ENCODE peak calls at places on chromosomes 13 and 19, in seven cellular contexts. One of them, this sample, is unnamed.

GRCh38 chr13:38582133-38582532 is 104.7 kb upstream of the FREM2 start:
- DNase-seq in A549: peak
- DNase-seq in right cardiac atrium: no peak
- DNase-seq in GM23338: peak
- DNase-seq in ascending aorta: no peak
- DNase-seq in PC-9: peak
- DNase-seq in naive thymus-derived CD4-positive, alpha-beta T cell: no peak
- DNase-seq in this sample: no peak

GRCh38 chr19:49712397-49712859 is 21.5 kb downstream of the CPT1C start:
- DNase-seq in A549: peak
- DNase-seq in right cardiac atrium: peak
- DNase-seq in GM23338: peak
- DNase-seq in ascending aorta: no peak
- DNase-seq in PC-9: peak
- DNase-seq in naive thymus-derived CD4-positive, alpha-beta T cell: no peak
- DNase-seq in this sample: no peak

GRCh38 chr13:47672982-47673670 is 327.9 kb downstream of the SUCLA2 start:
- DNase-seq in A549: no peak
- DNase-seq in right cardiac atrium: peak
- DNase-seq in GM23338: no peak
- DNase-seq in ascending aorta: no peak
- DNase-seq in PC-9: no peak
- DNase-seq in naive thymus-derived CD4-positive, alpha-beta T cell: no peak
- DNase-seq in this sample: no peak

GRCh38 chr13:74895042-74895811 is 586.7 kb downstream of the TBC1D4 start:
- DNase-seq in A549: no peak
- DNase-seq in right cardiac atrium: no peak
- DNase-seq in GM23338: no peak
- DNase-seq in ascending aorta: no peak
- DNase-seq in PC-9: no peak
- DNase-seq in naive thymus-derived CD4-positive, alpha-beta T cell: no peak
- DNase-seq in this sample: no peak

GRCh38 chr19:53868091-53868891 is 608 bp downstream of the MYADM start:
- DNase-seq in A549: peak
- DNase-seq in right cardiac atrium: peak
- DNase-seq in GM23338: peak
- DNase-seq in ascending aorta: no peak
- DNase-seq in PC-9: peak
- DNase-seq in naive thymus-derived CD4-positive, alpha-beta T cell: peak
- DNase-seq in this sample: no peak

GRCh38 chr19:14616310-14616870 is 33.5 kb downstream of the CLEC17A start:
- DNase-seq in A549: no peak
- DNase-seq in right cardiac atrium: no peak
- DNase-seq in GM23338: no peak
- DNase-seq in ascending aorta: no peak
- DNase-seq in PC-9: no peak
- DNase-seq in naive thymus-derived CD4-positive, alpha-beta T cell: no peak
- DNase-seq in this sample: no peak

GRCh38 chr13:105037064-105037463 is 1498.4 kb downstream of the EFNB2 start:
- DNase-seq in A549: no peak
- DNase-seq in right cardiac atrium: no peak
- DNase-seq in GM23338: no peak
- DNase-seq in ascending aorta: no peak
- DNase-seq in PC-9: no peak
- DNase-seq in naive thymus-derived CD4-positive, alpha-beta T cell: no peak
- DNase-seq in this sample: no peak

GRCh38 chr13:48783831-48784230 is 130.1 kb downstream of the CYSLTR2 start:
- DNase-seq in A549: no peak
- DNase-seq in right cardiac atrium: no peak
- DNase-seq in GM23338: no peak
- DNase-seq in ascending aorta: no peak
- DNase-seq in PC-9: no peak
- DNase-seq in naive thymus-derived CD4-positive, alpha-beta T cell: no peak
- DNase-seq in this sample: no peak

GRCh38 chr19:28358604-28359003 is 854.3 kb downstream of the UQCRFS1 start:
- DNase-seq in A549: no peak
- DNase-seq in right cardiac atrium: no peak
- DNase-seq in GM23338: peak
- DNase-seq in ascending aorta: no peak
- DNase-seq in PC-9: no peak
- DNase-seq in naive thymus-derived CD4-positive, alpha-beta T cell: no peak
- DNase-seq in this sample: no peak

GRCh38 chr19:4988770-4989251 is 19.9 kb downstream of the KDM4B start:
- DNase-seq in A549: no peak
- DNase-seq in right cardiac atrium: peak
- DNase-seq in GM23338: no peak
- DNase-seq in ascending aorta: peak
- DNase-seq in PC-9: no peak
- DNase-seq in naive thymus-derived CD4-positive, alpha-beta T cell: no peak
- DNase-seq in this sample: no peak

GRCh38 chr19:423691-424466 is 14.9 kb upstream of the C2CD4C start:
- DNase-seq in A549: no peak
- DNase-seq in right cardiac atrium: no peak
- DNase-seq in GM23338: no peak
- DNase-seq in ascending aorta: no peak
- DNase-seq in PC-9: no peak
- DNase-seq in naive thymus-derived CD4-positive, alpha-beta T cell: no peak
- DNase-seq in this sample: no peak

GRCh38 chr13:101919541-101920306 is 467.2 kb downstream of the ITGBL1 start:
- DNase-seq in A549: no peak
- DNase-seq in right cardiac atrium: peak
- DNase-seq in GM23338: peak
- DNase-seq in ascending aorta: no peak
- DNase-seq in PC-9: no peak
- DNase-seq in naive thymus-derived CD4-positive, alpha-beta T cell: no peak
- DNase-seq in this sample: no peak

GRCh38 chr19:31054430-31054829 is 294.8 kb downstream of the TSHZ3 start:
- DNase-seq in A549: peak
- DNase-seq in right cardiac atrium: no peak
- DNase-seq in GM23338: peak
- DNase-seq in ascending aorta: no peak
- DNase-seq in PC-9: no peak
- DNase-seq in naive thymus-derived CD4-positive, alpha-beta T cell: no peak
- DNase-seq in this sample: peak

GRCh38 chr13:92622905-92623304 is 603.7 kb upstream of the GPC6 start:
- DNase-seq in A549: no peak
- DNase-seq in right cardiac atrium: no peak
- DNase-seq in GM23338: no peak
- DNase-seq in ascending aorta: no peak
- DNase-seq in PC-9: no peak
- DNase-seq in naive thymus-derived CD4-positive, alpha-beta T cell: no peak
- DNase-seq in this sample: no peak

GRCh38 chr19:50745221-50745620 is 22.1 kb downstream of the CLEC11A start:
- DNase-seq in A549: no peak
- DNase-seq in right cardiac atrium: no peak
- DNase-seq in GM23338: no peak
- DNase-seq in ascending aorta: no peak
- DNase-seq in PC-9: no peak
- DNase-seq in naive thymus-derived CD4-positive, alpha-beta T cell: no peak
- DNase-seq in this sample: no peak

GRCh38 chr13:99303863-99304521 is 3.2 kb downstream of the GPR183 start:
- DNase-seq in A549: no peak
- DNase-seq in right cardiac atrium: no peak
- DNase-seq in GM23338: no peak
- DNase-seq in ascending aorta: no peak
- DNase-seq in PC-9: no peak
- DNase-seq in naive thymus-derived CD4-positive, alpha-beta T cell: peak
- DNase-seq in this sample: no peak

GRCh38 chr19:57888494-57889231 is at the start of gene ZNF814:
- DNase-seq in A549: peak
- DNase-seq in right cardiac atrium: peak
- DNase-seq in GM23338: peak
- DNase-seq in ascending aorta: peak
- DNase-seq in PC-9: peak
- DNase-seq in naive thymus-derived CD4-positive, alpha-beta T cell: peak
- DNase-seq in this sample: no peak
- H3K27ac ChIP-seq in A549: no peak
- H3K27ac ChIP-seq in right cardiac atrium: peak
- H3K27ac ChIP-seq in GM23338: peak
- H3K27ac ChIP-seq in ascending aorta: no peak
- H3K27ac ChIP-seq in PC-9: no peak
- H3K27ac ChIP-seq in naive thymus-derived CD4-positive, alpha-beta T cell: peak
- H3K27ac ChIP-seq in this sample: peak

DNA sequence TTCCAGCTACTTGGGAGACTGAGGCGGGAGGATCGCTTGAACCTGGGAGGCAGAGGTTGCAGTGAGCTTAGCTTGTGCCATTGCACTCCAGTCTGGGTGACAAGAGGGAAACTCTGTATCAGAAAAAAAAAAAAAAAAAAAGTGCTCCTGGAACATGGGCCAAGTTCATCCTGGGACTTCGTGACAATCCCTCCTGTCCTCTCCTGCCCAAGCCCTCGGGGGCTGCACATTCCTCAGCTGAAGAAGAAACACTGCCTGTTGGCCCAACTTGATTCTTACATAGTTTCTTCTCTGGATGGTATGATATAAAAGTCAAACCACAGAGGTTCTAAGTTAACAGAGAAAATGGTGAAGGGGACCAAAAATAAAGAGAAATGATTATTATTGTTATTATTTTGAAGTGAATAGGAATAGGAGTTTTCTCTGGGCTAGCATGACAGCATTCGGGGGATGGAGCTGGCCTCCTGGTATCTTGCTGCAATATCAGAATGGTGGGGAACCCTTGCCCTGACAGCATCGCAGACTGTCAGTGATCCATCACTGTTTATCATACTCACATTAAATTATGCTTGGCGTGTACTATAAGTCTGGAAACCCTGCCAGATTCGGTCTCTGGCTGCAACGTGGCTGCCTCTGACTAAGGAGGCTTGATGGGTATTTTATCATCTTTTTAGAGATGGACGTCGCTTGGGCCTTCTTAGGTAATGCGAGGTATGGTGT is 113.7 kb upstream of the OXGR1 start:
- DNase-seq in A549: no peak
- DNase-seq in right cardiac atrium: no peak
- DNase-seq in GM23338: no peak
- DNase-seq in ascending aorta: no peak
- DNase-seq in PC-9: no peak
- DNase-seq in naive thymus-derived CD4-positive, alpha-beta T cell: no peak
- DNase-seq in this sample: no peak
- H3K27ac ChIP-seq in A549: no peak
- H3K27ac ChIP-seq in right cardiac atrium: no peak
- H3K27ac ChIP-seq in GM23338: no peak
- H3K27ac ChIP-seq in ascending aorta: peak
- H3K27ac ChIP-seq in PC-9: no peak
- H3K27ac ChIP-seq in naive thymus-derived CD4-positive, alpha-beta T cell: no peak
- H3K27ac ChIP-seq in this sample: no peak

GRCh38 chr19:47503130-47503822 is 11.6 kb downstream of the NAPA start:
- DNase-seq in A549: no peak
- DNase-seq in right cardiac atrium: no peak
- DNase-seq in GM23338: no peak
- DNase-seq in ascending aorta: no peak
- DNase-seq in PC-9: no peak
- DNase-seq in naive thymus-derived CD4-positive, alpha-beta T cell: no peak
- DNase-seq in this sample: no peak
- H3K27ac ChIP-seq in A549: no peak
- H3K27ac ChIP-seq in right cardiac atrium: no peak
- H3K27ac ChIP-seq in GM23338: no peak
- H3K27ac ChIP-seq in ascending aorta: no peak
- H3K27ac ChIP-seq in PC-9: no peak
- H3K27ac ChIP-seq in naive thymus-derived CD4-positive, alpha-beta T cell: no peak
- H3K27ac ChIP-seq in this sample: no peak

GRCh38 chr19:41323023-41323422 is 13.1 kb downstream of the CCDC97 start:
- DNase-seq in A549: no peak
- DNase-seq in right cardiac atrium: peak
- DNase-seq in GM23338: no peak
- DNase-seq in ascending aorta: no peak
- DNase-seq in PC-9: no peak
- DNase-seq in naive thymus-derived CD4-positive, alpha-beta T cell: no peak
- DNase-seq in this sample: no peak
- H3K27ac ChIP-seq in A549: peak
- H3K27ac ChIP-seq in right cardiac atrium: peak
- H3K27ac ChIP-seq in GM23338: peak
- H3K27ac ChIP-seq in ascending aorta: peak
- H3K27ac ChIP-seq in PC-9: peak
- H3K27ac ChIP-seq in naive thymus-derived CD4-positive, alpha-beta T cell: peak
- H3K27ac ChIP-seq in this sample: peak

DNA sequence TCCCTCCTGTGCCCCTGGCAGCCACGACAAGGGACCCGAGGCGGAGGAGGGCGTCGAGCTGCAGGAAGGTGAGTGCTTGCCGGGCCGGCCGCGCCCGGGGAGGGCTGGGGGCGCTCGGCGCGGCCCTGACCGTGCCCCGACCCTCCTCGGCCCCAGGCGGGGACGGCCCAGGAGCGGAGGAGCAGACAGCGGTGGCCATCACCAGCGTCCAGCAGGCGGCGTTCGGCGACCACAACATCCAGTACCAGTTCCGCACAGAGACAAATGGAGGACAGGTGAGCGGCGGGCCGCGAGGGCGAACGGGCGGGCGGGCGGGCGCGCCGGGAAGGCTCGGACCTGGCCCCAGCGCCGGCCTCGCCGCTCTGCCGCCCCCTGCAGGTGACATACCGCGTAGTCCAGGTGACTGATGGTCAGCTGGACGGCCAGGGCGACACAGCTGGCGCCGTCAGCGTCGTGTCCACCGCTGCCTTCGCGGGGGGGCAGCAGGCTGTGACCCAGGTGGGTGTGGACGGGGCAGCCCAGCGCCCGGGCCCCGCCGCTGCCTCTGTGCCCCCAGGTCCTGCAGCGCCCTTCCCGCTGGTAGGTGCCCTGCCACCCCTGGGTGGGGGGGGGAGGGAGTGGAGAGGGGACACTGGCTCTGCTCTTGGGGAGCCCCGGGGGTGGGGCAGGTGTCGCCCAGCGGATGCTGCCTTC is 809 bp downstream of the USF2 start:
- DNase-seq in A549: peak
- DNase-seq in right cardiac atrium: peak
- DNase-seq in GM23338: peak
- DNase-seq in ascending aorta: no peak
- DNase-seq in PC-9: peak
- DNase-seq in naive thymus-derived CD4-positive, alpha-beta T cell: peak
- DNase-seq in this sample: peak
- H3K27ac ChIP-seq in A549: peak
- H3K27ac ChIP-seq in right cardiac atrium: peak
- H3K27ac ChIP-seq in GM23338: no peak
- H3K27ac ChIP-seq in ascending aorta: peak
- H3K27ac ChIP-seq in PC-9: peak
- H3K27ac ChIP-seq in naive thymus-derived CD4-positive, alpha-beta T cell: peak
- H3K27ac ChIP-seq in this sample: peak

This sample was measured in epithelial cell of prostate.